ENCODE peak calls at places on chromosomes 16 and 17, in four cellular contexts. T is mammary epithelial cell, V is heart right ventricle, Z is fibroblast of pulmonary artery. E is an unnamed sample.

GRCh38 chr16:13885700-13886099 is 34.3 kb upstream of the ERCC4 start:
- DNase-seq in T (no peak), V (no peak), Z (no peak), E (no peak)

GRCh38 chr17:8142158-8142886 is 9.9 kb downstream of the PER1 start:
- DNase-seq in T (no peak), V (no peak), Z (no peak), E (no peak)

GRCh38 chr17:75511610-75512575 is 3.4 kb downstream of the CASKIN2 start:
- DNase-seq in T (no peak), V (peak; percentile 71), Z (no peak), E (peak; percentile 22)

GRCh38 chr17:75036643-75037268 is 10.0 kb downstream of the ATP5PD start:
- DNase-seq in T (no peak), V (peak; percentile 92), Z (peak; percentile 90), E (peak; percentile 8)

GRCh38 chr17:12977008-12977751 is 40.6 kb downstream of the ELAC2 start:
- DNase-seq in T (no peak), V (no peak), Z (no peak), E (no peak)

GRCh38 chr16:86387461-86388440 is 122.6 kb upstream of the FOXF1 start:
- DNase-seq in T (peak; percentile 83), V (no peak), Z (peak; percentile 99), E (peak; percentile 98)

GRCh38 chr17:41429667-41430066 is 5.3 kb upstream of the KRT37 start:
- DNase-seq in T (no peak), V (no peak), Z (no peak), E (no peak)

GRCh38 chr17:78908426-78908825 is 5.4 kb upstream of the CEP295NL start:
- DNase-seq in T (no peak), V (no peak), Z (no peak), E (no peak)

GRCh38 chr17:73744411-73744810 is 100.2 kb upstream of the SDK2 start:
- DNase-seq in T (no peak), V (no peak), Z (no peak), E (no peak)

GRCh38 chr16:20259549-20259948 is 67.8 kb downstream of the GP2 start:
- DNase-seq in T (no peak), V (no peak), Z (no peak), E (no peak)

GRCh38 chr17:48296453-48296852 is 133.6 kb downstream of the SKAP1 start:
- DNase-seq in T (no peak), V (no peak), Z (no peak), E (no peak)

GRCh38 chr17:48299760-48300159 is 130.3 kb downstream of the SKAP1 start:
- DNase-seq in T (peak; percentile 9), V (no peak), Z (no peak), E (no peak)

GRCh38 chr17:48294989-48295892 is 134.8 kb downstream of the SKAP1 start:
- DNase-seq in T (no peak), V (no peak), Z (peak; percentile 60), E (peak; percentile 47)

GRCh38 chr17:48301002-48301401 is 129.0 kb downstream of the SKAP1 start:
- DNase-seq in T (no peak), V (no peak), Z (no peak), E (no peak)

DNA sequence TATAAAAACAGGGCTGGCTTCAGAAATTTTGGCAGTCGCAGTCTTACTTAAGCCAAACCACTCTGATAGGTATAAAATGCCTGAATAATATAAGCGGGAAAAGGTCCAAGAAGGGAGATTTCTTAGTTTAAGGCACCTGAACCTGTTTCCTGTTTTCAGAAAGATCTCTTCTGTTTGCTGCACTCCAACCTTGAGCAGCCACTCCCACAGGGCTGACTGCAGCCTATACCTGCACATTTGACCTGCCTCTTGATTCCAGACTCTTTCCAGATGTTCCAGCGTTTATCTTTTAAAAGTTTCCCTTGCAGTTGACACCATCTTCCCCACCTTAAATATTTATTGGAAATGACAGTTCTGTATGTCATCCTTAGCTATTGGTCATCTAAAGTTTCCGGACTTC is 132.2 kb downstream of the SKAP1 start:
- DNase-seq in T (no peak), V (no peak), Z (no peak), E (no peak)
- H3K4me3 ChIP-seq in T (no peak overlapping the region), V (no peak overlapping the region), Z (no peak overlapping the region), E (no peak overlapping the region)

GRCh38 chr17:67322039-67322787 is 44.2 kb downstream of the PSMD12 start:
- DNase-seq in T (peak; percentile 8), V (no peak), Z (no peak), E (no peak)
- H3K4me3 ChIP-seq in T (no peak overlapping the region), V (no peak overlapping the region), Z (no peak overlapping the region), E (no peak overlapping the region)

GRCh38 chr16:48811478-48811877 is 201.5 kb upstream of the N4BP1 start:
- DNase-seq in T (no peak), V (no peak), Z (no peak), E (no peak)

GRCh38 chr16:48810436-48810802 is 200.4 kb upstream of the N4BP1 start:
- DNase-seq in T (no peak), V (no peak), Z (no peak), E (no peak)

GRCh38 chr16:48812856-48813255 is 202.9 kb upstream of the N4BP1 start:
- DNase-seq in T (no peak), V (no peak), Z (no peak), E (no peak)

GRCh38 chr16:48813485-48813884 is 203.5 kb upstream of the N4BP1 start:
- DNase-seq in T (no peak), V (no peak), Z (no peak), E (no peak)

GRCh38 chr16:48810803-48811453 is 200.9 kb upstream of the N4BP1 start:
- DNase-seq in T (no peak), V (no peak), Z (no peak), E (no peak)
- H3K4me3 ChIP-seq in T (no peak overlapping the region), V (peak overlapping the region; percentile 35), Z (no peak overlapping the region), E (no peak overlapping the region)

DNA sequence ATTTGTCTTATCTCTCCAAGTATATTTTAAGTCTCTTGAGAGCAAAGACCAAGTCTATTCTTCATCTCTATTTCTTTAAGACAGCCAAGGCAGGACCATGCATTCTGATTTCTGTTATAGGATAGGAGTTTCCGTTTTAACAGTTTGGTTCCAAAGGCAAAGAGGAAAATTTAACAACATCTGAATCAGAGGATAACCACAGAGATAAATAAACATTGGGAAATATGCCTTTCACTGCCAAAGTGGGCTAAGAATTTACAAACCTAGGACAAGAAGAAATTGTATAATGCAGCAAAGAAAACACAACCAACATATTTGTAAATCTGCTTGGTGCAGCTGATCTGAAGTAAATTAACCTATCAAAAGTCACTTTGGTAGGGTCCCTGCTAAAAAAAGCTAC is 37.7 kb downstream of the USP32 start:
- DNase-seq in T (peak; percentile 68), V (no peak), Z (peak; percentile 91), E (peak; percentile 91)
- H3K4me3 ChIP-seq in T (no peak overlapping the region), V (no peak overlapping the region), Z (no peak overlapping the region), E (no peak overlapping the region)

DNA sequence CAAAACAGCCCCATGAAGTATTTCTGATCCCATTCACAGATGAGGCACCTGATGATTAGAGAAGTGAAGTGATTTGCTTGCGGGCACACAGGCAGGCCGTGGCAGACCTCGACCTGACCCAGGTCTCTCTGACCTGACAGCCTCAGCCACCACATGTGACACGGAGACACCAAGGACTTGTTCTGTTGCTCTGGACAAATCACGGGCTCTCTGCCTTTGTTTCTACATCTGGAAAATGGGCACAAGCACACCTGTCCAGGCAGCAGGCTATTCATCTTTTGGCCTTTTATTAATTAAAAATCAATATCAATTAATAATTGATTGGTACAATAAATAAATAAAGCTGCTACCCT is 3.4 kb downstream of the MAP3K14 start:
- DNase-seq in T (no peak), V (no peak), Z (no peak), E (no peak)
- H3K4me3 ChIP-seq in T (no peak overlapping the region), V (no peak overlapping the region), Z (no peak overlapping the region), E (peak overlapping the region; percentile 23)

GRCh38 chr16:3152273-3153076 is 17.6 kb downstream of the ZNF213 start:
- DNase-seq in T (peak; percentile 91), V (peak; percentile 90), Z (peak; percentile 92), E (peak; percentile 91)

GRCh38 chr16:3153077-3153368 is 18.2 kb downstream of the ZNF213 start:
- DNase-seq in T (no peak), V (no peak), Z (no peak), E (no peak)

GRCh38 chr16:3150346-3151218 is 15.8 kb downstream of the ZNF213 start:
- DNase-seq in T (peak; percentile 96), V (peak; percentile 94), Z (peak; percentile 96), E (peak; percentile 97)

GRCh38 chr16:3149630-3150345 is 15.0 kb downstream of the ZNF213 start:
- DNase-seq in T (no peak), V (peak; percentile 73), Z (peak; percentile 67), E (peak; percentile 76)

GRCh38 chr16:3152022-3152272 is 17.1 kb downstream of the ZNF213 start:
- DNase-seq in T (no peak), V (no peak), Z (no peak), E (no peak)
- H3K4me3 ChIP-seq in T (peak overlapping the region; percentile 30), V (peak overlapping the region; percentile 78), Z (peak overlapping the region; percentile 56), E (peak overlapping the region; percentile 56)

DNA sequence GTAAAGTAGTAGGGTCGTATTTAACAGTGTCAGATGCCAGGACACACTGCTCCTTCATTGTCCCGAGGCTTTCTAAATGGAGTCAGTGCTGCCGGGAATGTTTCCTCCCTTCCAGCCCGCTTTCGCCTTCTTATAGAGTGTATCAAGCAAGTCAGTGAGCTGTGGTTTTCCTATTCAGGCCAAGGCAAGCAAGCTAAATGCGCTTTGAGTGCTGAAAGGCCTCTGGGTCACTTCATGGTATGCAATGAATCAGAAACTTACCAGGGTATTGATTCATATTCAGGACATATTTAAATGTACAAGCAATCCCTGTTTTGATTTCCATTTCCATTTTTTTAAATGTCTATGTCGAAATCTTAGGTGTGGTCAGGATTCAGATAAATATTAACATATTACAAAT is 327.9 kb upstream of the SOX9 start:
- DNase-seq in T (peak; percentile 96), V (no peak), Z (peak; percentile 46), E (peak; percentile 91)
- H3K4me3 ChIP-seq in T (no peak overlapping the region), V (no peak overlapping the region), Z (no peak overlapping the region), E (no peak overlapping the region)

DNA sequence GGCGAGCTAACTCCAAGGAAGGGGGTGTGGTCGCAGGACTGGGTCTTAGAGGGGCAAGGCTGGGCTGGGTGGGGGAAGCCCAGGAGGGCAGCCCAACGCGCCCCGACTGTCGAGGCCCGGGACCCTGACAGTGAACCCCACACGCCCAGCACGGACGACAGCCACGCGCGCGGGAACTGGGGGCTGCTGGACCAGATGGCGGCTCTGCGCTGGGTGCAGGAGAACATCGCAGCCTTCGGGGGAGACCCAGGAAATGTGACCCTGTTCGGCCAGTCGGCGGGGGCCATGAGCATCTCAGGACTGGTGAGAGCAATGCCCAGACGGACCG is 12.7 kb downstream of the CES4A start:
- DNase-seq in T (no peak), V (no peak), Z (no peak), E (no peak)
- H3K4me3 ChIP-seq in T (no peak overlapping the region), V (peak overlapping the region; percentile 57), Z (peak overlapping the region; percentile 27), E (peak overlapping the region; percentile 43)